ENCODE peak calls at places on chromosomes 4 and X, in eight cellular contexts. V is progenitor cell of endocrine pancreas; S is substantia nigra; C is uterus; X is MM.1S; B is foreskin fibroblast; P is activated CD4-positive, CD25-positive, alpha-beta regulatory T cell treated with anti-CD3 and anti-CD28 coated beads, Interleukin-2, amount 50 U/mL, for 72 hours; Y is heart right ventricle. Q is an unnamed sample.
A peak's percentile ranks its signal among the peaks of the same experiment; 100 is the strongest.

GRCh38 chr4:2728806-2729532 is 27.2 kb downstream of the TNIP2 start:
- DNase-seq in C (no peak), V (no peak), S (no peak), B (no peak), P (no peak), Y (no peak), X (no peak), Q (no peak)

GRCh38 chr4:97778174-97778573 is 365.1 kb downstream of the STPG2 start:
- DNase-seq in B (no peak), S (no peak), P (no peak), X (no peak), Y (no peak), C (no peak), V (no peak), Q (no peak)

GRCh38 chrX:154321624-154322023 is 26.0 kb downstream of the TKTL1 start:
- DNase-seq in C (no peak), V (no peak), X (peak; percentile 47), S (no peak), B (peak; percentile 9), Y (no peak), P (no peak), Q (no peak)

GRCh38 chr4:85703098-85703497 is 228.1 kb downstream of the ARHGAP24 start:
- DNase-seq in S (no peak), P (no peak), X (no peak), C (no peak), Y (no peak), B (no peak), V (no peak), Q (no peak)

GRCh38 chrX:14051416-14051815 is 21.7 kb upstream of the GEMIN8 start:
- DNase-seq in S (no peak), X (no peak), V (no peak), Y (no peak), B (no peak), P (no peak), C (no peak), Q (no peak)

GRCh38 chr4:7792616-7793015 is 147.0 kb downstream of the AFAP1 start:
- DNase-seq in X (no peak), P (no peak), S (no peak), V (no peak), Y (no peak), C (no peak), B (peak; percentile 32), Q (no peak)

GRCh38 chr4:37639551-37640293 is 46.5 kb downstream of the RELL1 start:
- DNase-seq in P (no peak), X (no peak), V (no peak), S (no peak), C (no peak), B (no peak), Y (no peak), Q (no peak)

GRCh38 chrX:112941209-112941788 is 100.7 kb upstream of the AMOT start:
- DNase-seq in X (peak; percentile 70), S (no peak), V (no peak), B (no peak), C (no peak), Y (no peak), P (no peak), Q (no peak)

GRCh38 chrX:153944140-153944799 is at the start of gene RENBP:
- DNase-seq in S (peak; percentile 67), V (no peak), P (no peak), Y (peak; percentile 64), B (no peak), X (peak; percentile 33), C (no peak), Q (no peak)

GRCh38 chr4:73978886-73979285 is 2.9 kb downstream of the PF4 start:
- DNase-seq in B (peak; percentile 60), C (no peak), V (no peak), P (no peak), X (no peak), S (no peak), Y (no peak), Q (peak; percentile 61)

GRCh38 chr4:138199568-138200235 is 42.4 kb downstream of the SLC7A11 start:
- DNase-seq in Y (no peak), V (no peak), P (no peak), X (no peak), B (no peak), S (peak; percentile 20), C (no peak), Q (no peak)

GRCh38 chrX:40058719-40059118 is 39.0 kb downstream of the BCOR start:
- DNase-seq in B (no peak), V (peak; percentile 25), X (no peak), Y (no peak), P (no peak), S (peak; percentile 31), C (no peak), Q (no peak)

GRCh38 chr4:11105715-11106114 is 323.0 kb downstream of the HS3ST1 start:
- DNase-seq in C (no peak), Y (no peak), B (no peak), P (no peak), X (no peak), S (no peak), V (no peak), Q (no peak)

GRCh38 chr4:142581891-142582290 is 264.2 kb downstream of the INPP4B start:
- DNase-seq in Y (no peak), S (no peak), V (no peak), C (no peak), B (no peak), P (no peak), X (no peak), Q (no peak)

GRCh38 chrX:39898147-39898546 is 199.6 kb downstream of the BCOR start:
- DNase-seq in S (no peak), V (no peak), Y (no peak), P (no peak), X (no peak), C (no peak), B (no peak), Q (no peak)

GRCh38 chr4:39712819-39713607 is 15.1 kb downstream of the UBE2K start:
- DNase-seq in Y (no peak), B (no peak), C (no peak), P (no peak), X (no peak), S (no peak), V (no peak), Q (no peak)

GRCh38 chr4:148108776-148109175 is 333.4 kb downstream of the NR3C2 start:
- DNase-seq in P (no peak), V (no peak), B (no peak), S (no peak), X (no peak), Y (no peak), C (no peak), Q (no peak)

GRCh38 chrX:96006281-96006680 is 678.4 kb upstream of the DIAPH2 start:
- DNase-seq in Y (no peak), S (no peak), C (no peak), V (no peak), P (no peak), B (no peak), X (no peak), Q (no peak)

GRCh38 chr4:140937866-140938265 is 181.7 kb upstream of the TBC1D9 start:
- DNase-seq in X (no peak), P (no peak), B (peak; percentile 72), S (no peak), Y (no peak), C (no peak), V (no peak), Q (peak; percentile 84)

GRCh38 chr4:19074061-19074460 is 1052.5 kb upstream of the LCORL start:
- DNase-seq in S (no peak), B (no peak), V (no peak), C (no peak), X (no peak), Y (no peak), P (no peak), Q (no peak)

GRCh38 chrX:30248854-30249253 is 1.9 kb downstream of the MAGEB1 start:
- DNase-seq in S (no peak), B (no peak), X (no peak), Y (no peak), P (no peak), V (no peak), C (no peak), Q (no peak)

GRCh38 chr4:11614426-11614825 is 185.7 kb upstream of the HS3ST1 start:
- DNase-seq in C (no peak), S (no peak), V (no peak), P (no peak), Y (no peak), X (no peak), B (no peak), Q (no peak)

GRCh38 chr4:126827669-126828068 is 805.1 kb upstream of the INTU start:
- DNase-seq in C (no peak), Y (no peak), B (no peak), V (no peak), S (no peak), P (no peak), X (no peak), Q (no peak)

GRCh38 chr4:173332021-173332487 is 2.1 kb downstream of the HMGB2 start:
- DNase-seq in X (peak; percentile 23), B (no peak), V (no peak), Y (no peak), P (no peak), S (no peak), C (no peak), Q (no peak)

GRCh38 chrX:10741496-10742048 is 121.2 kb upstream of the MID1 start:
- DNase-seq in S (no peak), X (no peak), V (no peak), P (no peak), Y (no peak), B (no peak), C (no peak), Q (no peak)

GRCh38 chrX:74420194-74421035 is 878 bp upstream of the SLC16A2 start:
- DNase-seq in X (no peak), C (peak; percentile 78), Y (peak; percentile 77), P (no peak), B (peak; percentile 65), V (peak; percentile 48), S (peak; percentile 51), Q (no peak)

GRCh38 chr4:181971411-181971810 is 271.8 kb upstream of the TENM3 start:
- DNase-seq in B (no peak), V (no peak), Y (no peak), S (no peak), X (peak; percentile 53), C (no peak), P (no peak), Q (no peak)

Q was measured in GM04503.